ENCODE peak calls at places on chromosomes 6 and 20, in ten cellular contexts. C is prostate gland, D is HL-60, Q is HCT116, O is breast epithelium, T is H1, G is Panc1, R is transverse colon, X is GM23338, J is suprapubic skin. U is an unnamed sample.

GRCh38 chr6:11224252-11224965 is 8.1 kb downstream of the NEDD9 start:
- DNase-seq in O (no peak), J (no peak), G (no peak), X (no peak), T (no peak), R (no peak), Q (no peak), D (no peak), C (no peak), U (no peak)

GRCh38 chr6:3489032-3489757 is 32.3 kb upstream of the SLC22A23 start:
- DNase-seq in R (no peak), C (no peak), G (no peak), Q (no peak), J (no peak), X (peak), D (no peak), O (no peak), T (no peak), U (no peak)

GRCh38 chr6:114051031-114051430 is 80.1 kb upstream of the HDAC2 start:
- DNase-seq in X (no peak), D (no peak), G (no peak), Q (no peak), T (no peak), R (no peak), J (no peak), C (peak), O (no peak), U (no peak)

GRCh38 chr6:104682722-104683643 is 176.7 kb downstream of the HACE1 start:
- DNase-seq in X (peak), J (no peak), O (peak), Q (peak), R (peak), G (no peak), D (peak), T (peak), C (no peak), U (no peak)

GRCh38 chr6:169839493-169839892 is 88.1 kb downstream of the ERMARD start:
- DNase-seq in J (no peak), X (no peak), R (no peak), D (no peak), O (no peak), G (no peak), C (peak), T (no peak), Q (no peak), U (peak)

GRCh38 chr6:111486921-111487320 is 3.9 kb upstream of the REV3L start:
- DNase-seq in J (no peak), X (no peak), O (no peak), Q (no peak), G (no peak), D (no peak), T (no peak), R (no peak), C (no peak), U (no peak)

GRCh38 chr6:33926451-33926850 is 122.6 kb upstream of the MLN start:
- DNase-seq in O (no peak), X (peak), G (no peak), T (peak), R (no peak), D (no peak), C (no peak), J (no peak), Q (peak), U (no peak)

GRCh38 chr20:59042796-59043621 is 423 bp upstream of the PRELID3B start:
- DNase-seq in T (peak), C (peak), J (peak), R (peak), Q (peak), O (peak), G (peak), X (peak), D (peak), U (peak)

GRCh38 chr6:33694401-33694931 is 17.0 kb downstream of the UQCC2 start:
- DNase-seq in D (no peak), J (peak), G (peak), T (no peak), C (no peak), O (no peak), R (no peak), X (no peak), Q (no peak), U (no peak)

GRCh38 chr6:154447929-154448328 is 62.6 kb downstream of the CNKSR3 start:
- DNase-seq in R (no peak), C (no peak), J (no peak), D (no peak), O (no peak), X (no peak), Q (no peak), T (no peak), G (no peak), U (no peak)

GRCh38 chr20:57399587-57400261 is 8.5 kb downstream of the RBM38 start:
- DNase-seq in J (no peak), Q (no peak), T (no peak), O (no peak), C (no peak), G (no peak), R (peak), X (no peak), D (no peak), U (no peak)

GRCh38 chr20:50837532-50838321 is 42.9 kb downstream of the BCAS4 start:
- DNase-seq in C (peak), G (no peak), T (no peak), R (no peak), X (no peak), Q (no peak), O (no peak), J (no peak), D (no peak), U (no peak)

GRCh38 chr6:21915707-21916399 is 322.3 kb downstream of the SOX4 start:
- DNase-seq in O (no peak), C (no peak), J (no peak), R (no peak), Q (no peak), D (no peak), X (no peak), T (no peak), G (no peak), U (no peak)

GRCh38 chr20:50987493-50988210 is 29.0 kb downstream of the MOCS3 start:
- DNase-seq in C (peak), T (peak), D (peak), X (peak), G (peak), Q (peak), J (peak), O (peak), R (peak), U (no peak)

GRCh38 chr20:46246527-46246926 is 61.8 kb downstream of the CDH22 start:
- DNase-seq in X (peak), C (no peak), Q (no peak), J (no peak), D (no peak), G (no peak), T (no peak), O (no peak), R (no peak), U (no peak)

GRCh38 chr6:27133281-27134227 is 113.9 kb upstream of the PRSS16 start:
- DNase-seq in O (peak), D (peak), G (peak), X (peak), T (peak), C (peak), J (peak), R (peak), Q (peak), U (no peak)

GRCh38 chr6:85574932-85575598 is 18.6 kb downstream of the SNX14 start:
- DNase-seq in X (no peak), Q (no peak), D (no peak), J (no peak), O (no peak), C (no peak), R (no peak), G (no peak), T (no peak), U (no peak)

GRCh38 chr6:32940656-32941411 is at the start of gene HLA-DMB:
- DNase-seq in T (peak), G (peak), X (peak), D (peak), C (peak), R (peak), Q (peak), J (no peak), O (no peak), U (no peak)

GRCh38 chr6:69867075-69867911 is 937 bp downstream of the COL19A1 start:
- DNase-seq in G (no peak), C (peak), O (no peak), R (peak), T (peak), X (peak), Q (no peak), J (peak), D (peak), U (no peak)

GRCh38 chr6:31246051-31246495 is 25.8 kb downstream of the HLA-C start:
- DNase-seq in R (no peak), G (peak), D (no peak), Q (peak), C (no peak), O (no peak), J (no peak), X (peak), T (no peak), U (no peak)

GRCh38 chr6:33766921-33767700 is 20.4 kb upstream of the IP6K3 start:
- DNase-seq in X (no peak), C (no peak), O (no peak), R (no peak), T (no peak), G (no peak), Q (no peak), J (no peak), D (no peak), U (no peak)

GRCh38 chr6:37077459-37078296 is 72.2 kb downstream of the FGD2 start:
- DNase-seq in J (peak), G (no peak), X (peak), C (peak), T (peak), O (peak), D (no peak), Q (no peak), R (peak), U (no peak)

GRCh38 chr6:118558811-118559217 is 10.7 kb downstream of the PLN start:
- DNase-seq in T (no peak), D (no peak), Q (no peak), J (no peak), R (no peak), C (no peak), G (no peak), X (no peak), O (no peak), U (no peak)

GRCh38 chr6:28209753-28210535 is 15.1 kb upstream of the ZSCAN9 start:
- DNase-seq in Q (no peak), R (no peak), T (no peak), G (no peak), C (no peak), J (no peak), X (no peak), D (no peak), O (no peak), U (no peak)

GRCh38 chr6:13304580-13305255 is 23.6 kb downstream of the TBC1D7 start:
- DNase-seq in J (no peak), R (no peak), G (no peak), C (no peak), X (no peak), O (no peak), T (peak), Q (no peak), D (no peak), U (peak)

GRCh38 chr6:119077643-119078448 is 618 bp downstream of the FAM184A start:
- DNase-seq in D (no peak), J (peak), T (peak), Q (no peak), G (peak), R (peak), C (peak), O (peak), X (peak), U (peak)

GRCh38 chr6:140062042-140063041 is 687.9 kb upstream of the CITED2 start:
- DNase-seq in R (peak), G (no peak), T (no peak), X (no peak), J (peak), Q (no peak), C (peak), O (peak), D (no peak), U (no peak)

GRCh38 chr20:23151885-23152284 is 65.8 kb upstream of the CD93 start:
- DNase-seq in C (no peak), G (no peak), J (no peak), O (no peak), D (no peak), X (no peak), Q (no peak), T (peak), R (no peak), U (no peak)

GRCh38 chr6:123338394-123338793 is 298.4 kb downstream of the TRDN start:
- DNase-seq in D (no peak), X (no peak), R (no peak), G (no peak), J (no peak), T (no peak), Q (no peak), O (no peak), C (no peak), U (no peak)

GRCh38 chr6:22147469-22147815 is 149.4 kb downstream of the PRL start:
- DNase-seq in J (no peak), X (no peak), R (no peak), C (no peak), T (no peak), Q (no peak), G (no peak), O (no peak), D (no peak), U (no peak)

GRCh38 chr6:168627798-168628551 is 187.0 kb downstream of the SMOC2 start:
- DNase-seq in G (no peak), X (no peak), J (no peak), Q (no peak), O (no peak), R (no peak), D (no peak), C (no peak), T (no peak), U (no peak)
- TF ChIP-seq POLR2AphosphoS5 in G (no peak), X (no peak), J (no peak), Q (no peak), O (no peak), R (no peak), D (no peak), C (peak), T (no peak), U (peak)

GRCh38 chr6:152094992-152095592 is 287.6 kb downstream of the ESR1 start:
- DNase-seq in J (peak), X (no peak), C (peak), G (peak), Q (peak), T (no peak), D (peak), O (no peak), R (peak), U (peak)
- TF ChIP-seq POLR2AphosphoS5 in J (peak), X (no peak), C (peak), G (no peak), Q (peak), T (no peak), D (peak), O (peak), R (peak), U (peak)

DNA sequence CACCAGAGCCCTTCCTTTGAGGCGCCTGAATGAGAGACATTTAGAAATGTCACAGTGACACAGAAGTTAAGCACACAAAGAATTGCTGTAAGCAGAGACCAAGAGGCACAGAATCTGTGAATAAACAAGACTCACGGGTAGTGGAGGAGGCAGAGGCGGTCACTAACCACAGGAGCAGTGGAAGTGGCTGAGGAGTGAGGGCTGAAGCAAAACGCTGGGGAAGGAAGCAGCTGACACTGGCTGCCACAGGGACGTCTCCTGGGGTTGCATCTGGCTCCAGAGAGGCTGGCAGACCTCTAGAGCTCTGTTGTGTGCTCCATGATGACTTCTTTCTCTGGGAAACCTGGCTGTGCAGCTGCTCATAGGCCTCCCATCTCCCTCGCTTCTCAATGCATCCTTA is 65.0 kb upstream of the SLC2A12 start:
- DNase-seq in J (no peak), R (no peak), C (no peak), X (no peak), D (peak), O (no peak), G (no peak), T (no peak), Q (no peak), U (peak)
- TF ChIP-seq POLR2AphosphoS5 in J (no peak), R (no peak), C (no peak), X (no peak), D (no peak), O (no peak), G (no peak), T (no peak), Q (no peak), U (no peak)

GRCh38 chr20:62645613-62646012 is 3.3 kb downstream of the SLCO4A1 start:
- DNase-seq in X (no peak), R (no peak), G (no peak), D (no peak), J (no peak), O (no peak), Q (no peak), C (no peak), T (no peak), U (no peak)

GRCh38 chr20:62644044-62644795 is 1.9 kb downstream of the SLCO4A1 start:
- DNase-seq in X (no peak), C (no peak), J (no peak), O (no peak), G (no peak), Q (no peak), R (peak), T (no peak), D (no peak), U (no peak)

GRCh38 chr20:62646851-62647520 is 4.7 kb downstream of the SLCO4A1 start:
- DNase-seq in O (no peak), T (no peak), G (no peak), J (no peak), X (no peak), C (no peak), Q (no peak), D (no peak), R (peak), U (no peak)

GRCh38 chr20:62643521-62644043 is 1.3 kb downstream of the SLCO4A1 start:
- DNase-seq in J (no peak), C (no peak), Q (no peak), D (no peak), T (no peak), X (no peak), O (no peak), G (no peak), R (no peak), U (no peak)

GRCh38 chr20:62644802-62645496 is 2.6 kb downstream of the SLCO4A1 start:
- DNase-seq in D (peak), G (no peak), O (no peak), R (peak), X (no peak), Q (no peak), J (no peak), C (no peak), T (no peak), U (no peak)
- TF ChIP-seq POLR2AphosphoS5 in D (peak), G (no peak), O (no peak), R (no peak), X (no peak), Q (no peak), J (no peak), C (no peak), T (no peak), U (peak)

GRCh38 chr6:168087436-168088160 is 8.6 kb upstream of the FRMD1 start:
- DNase-seq in X (no peak), O (no peak), D (no peak), C (no peak), R (peak), J (no peak), G (no peak), T (no peak), Q (no peak), U (no peak)

GRCh38 chr6:168089186-168090063 is 10.4 kb upstream of the FRMD1 start:
- DNase-seq in D (no peak), X (no peak), O (no peak), G (no peak), C (no peak), J (no peak), R (no peak), T (no peak), Q (no peak), U (no peak)

GRCh38 chr6:168090064-168090690 is 11.2 kb upstream of the FRMD1 start:
- DNase-seq in G (no peak), C (no peak), X (no peak), Q (no peak), R (no peak), D (no peak), T (no peak), O (no peak), J (no peak), U (no peak)

GRCh38 chr6:168086616-168087015 is 7.6 kb upstream of the FRMD1 start:
- DNase-seq in J (no peak), X (no peak), Q (no peak), R (no peak), T (no peak), C (no peak), G (no peak), O (no peak), D (no peak), U (no peak)

GRCh38 chr6:168088161-168089106 is 9.4 kb upstream of the FRMD1 start:
- DNase-seq in G (no peak), D (no peak), R (peak), J (no peak), X (peak), C (no peak), O (no peak), T (no peak), Q (no peak), U (no peak)
- TF ChIP-seq POLR2AphosphoS5 in G (no peak), D (no peak), R (no peak), J (no peak), X (no peak), C (peak), O (no peak), T (no peak), Q (no peak), U (no peak)

DNA sequence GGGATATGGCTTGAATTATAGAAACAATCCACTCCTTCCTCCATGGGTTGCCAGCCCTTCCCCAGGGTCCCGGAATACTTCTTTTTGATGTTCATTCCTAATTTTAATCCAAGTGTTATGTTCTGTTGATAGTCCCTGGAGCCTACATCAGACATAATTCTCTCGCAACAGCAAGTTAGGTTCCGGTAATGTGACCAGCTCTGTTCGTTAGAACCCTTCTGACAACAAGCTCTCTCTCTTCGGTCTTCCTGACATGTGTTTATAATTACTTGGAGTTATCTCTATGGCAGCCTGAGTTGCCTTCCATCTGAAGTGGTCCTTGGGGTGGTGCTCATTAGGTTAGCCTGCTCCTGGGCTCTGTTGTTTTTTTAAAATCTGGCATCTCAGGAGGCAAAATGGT is 506.9 kb upstream of the JARID2 start:
- DNase-seq in G (no peak), J (no peak), Q (no peak), C (no peak), T (no peak), D (no peak), R (no peak), X (no peak), O (no peak), U (no peak)
- TF ChIP-seq POLR2AphosphoS5 in G (no peak), J (no peak), Q (no peak), C (no peak), T (no peak), D (no peak), R (no peak), X (no peak), O (no peak), U (no peak)

GRCh38 chr6:35363293-35363750 is 21.0 kb downstream of the PPARD start:
- DNase-seq in D (no peak), R (no peak), G (no peak), C (no peak), T (no peak), J (no peak), Q (no peak), X (peak), O (no peak), U (no peak)
- TF ChIP-seq POLR2AphosphoS5 in D (no peak), R (no peak), G (no peak), C (no peak), T (no peak), J (no peak), Q (no peak), X (no peak), O (no peak), U (no peak)

DNA sequence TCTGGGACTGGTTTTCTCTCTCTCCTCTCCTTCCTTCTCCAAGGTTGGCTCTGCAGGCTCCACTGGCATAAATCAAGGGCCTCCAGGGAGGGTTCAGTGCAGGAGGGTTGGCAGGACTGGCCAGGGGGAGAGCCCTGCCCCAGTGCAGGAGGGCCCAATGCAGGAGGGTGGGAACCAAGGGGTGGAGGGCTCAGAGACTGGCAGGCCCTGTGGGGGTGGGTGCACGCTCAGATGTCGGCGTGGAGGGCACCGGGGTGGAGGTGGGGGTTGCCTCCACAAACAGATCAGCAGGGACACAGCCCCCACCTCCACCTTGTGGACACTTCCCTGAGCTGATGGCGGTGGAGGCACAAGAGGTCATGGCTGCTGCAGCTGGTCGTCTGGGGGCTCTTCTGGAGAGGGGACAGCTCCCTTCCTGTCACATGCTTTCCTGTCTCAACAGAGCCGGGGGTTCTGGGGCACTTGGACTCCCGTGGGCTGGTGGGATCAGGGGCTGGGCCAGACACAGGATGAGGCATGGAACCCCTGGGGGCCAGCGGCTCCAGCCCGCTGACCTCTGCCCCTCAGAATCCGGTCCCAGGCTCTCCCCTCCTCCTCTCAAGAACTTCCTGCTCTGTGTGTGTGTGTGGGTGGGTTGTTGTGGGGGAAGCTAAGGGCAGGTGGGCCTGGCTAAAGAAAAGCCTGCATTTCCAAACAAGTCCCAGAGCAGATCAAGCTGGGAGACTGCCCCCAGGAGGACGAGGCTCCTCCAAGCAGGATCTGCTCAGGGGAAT is 2.7 kb upstream of the ABHD16B start:
- DNase-seq in D (no peak), C (no peak), X (peak), T (peak), Q (no peak), J (peak), O (no peak), G (no peak), R (no peak), U (no peak)
- TF ChIP-seq POLR2AphosphoS5 in D (peak), C (no peak), X (peak), T (no peak), Q (no peak), J (no peak), O (no peak), G (no peak), R (no peak), U (no peak)

U was measured in esophagus muscularis mucosa.